ENCODE peak calls at places on chromosome 5, in eight cellular contexts. F is HepG2, T is hepatocyte, Z is neural progenitor cell, J is HCT116, B is astrocyte, P is mammary epithelial cell, L is fibroblast of lung. U is an unnamed sample.

GRCh38 chr5:882253-883185 is 10.1 kb downstream of the BRD9 start:
- DNase-seq in F (no peak), T (no peak), Z (no peak), J (no peak), B (no peak), P (no peak), L (no peak), U (no peak)

GRCh38 chr5:175658299-175659145 is 651 bp downstream of the HRH2 start:
- DNase-seq in F (no peak), T (peak; percentile 26), Z (peak; percentile 58), J (no peak), B (no peak), P (no peak), L (no peak), U (no peak)

GRCh38 chr5:126189862-126190261 is 233.3 kb upstream of the GRAMD2B start:
- DNase-seq in F (no peak), T (no peak), Z (peak; percentile 71), J (no peak), B (no peak), P (no peak), L (no peak), U (no peak)

GRCh38 chr5:90014420-90014819 is 395.1 kb downstream of the CETN3 start:
- DNase-seq in F (no peak), T (no peak), Z (no peak), J (no peak), B (no peak), P (no peak), L (no peak), U (no peak)

GRCh38 chr5:142644640-142645361 is 41.1 kb downstream of the FGF1 start:
- DNase-seq in F (no peak), T (peak; percentile 80), Z (no peak), J (peak; percentile 96), B (peak; percentile 100), P (peak; percentile 99), L (peak; percentile 97), U (peak; percentile 94)

GRCh38 chr5:24347206-24347605 is 297.6 kb downstream of the CDH10 start:
- DNase-seq in F (no peak), T (no peak), Z (no peak), J (no peak), B (no peak), P (no peak), L (no peak), U (no peak)

GRCh38 chr5:181173420-181174342 is 26.3 kb downstream of the OR2V2 start:
- DNase-seq in F (peak; percentile 39), T (peak; percentile 52), Z (peak; percentile 59), J (peak; percentile 86), B (peak; percentile 60), P (peak; percentile 95), L (no peak), U (peak; percentile 56)

GRCh38 chr5:97192580-97193421 is 9.8 kb upstream of the RIOK2 start:
- DNase-seq in F (no peak), T (no peak), Z (no peak), J (no peak), B (no peak), P (peak; percentile 84), L (no peak), U (peak; percentile 59)

GRCh38 chr5:113147088-113147487 is 170.5 kb downstream of the DCP2 start:
- DNase-seq in F (no peak), T (peak; percentile 68), Z (no peak), J (no peak), B (peak; percentile 82), P (peak; percentile 76), L (peak; percentile 86), U (no peak)

GRCh38 chr5:166907314-166907713 is 1384.1 kb upstream of the WWC1 start:
- DNase-seq in F (no peak), T (no peak), Z (no peak), J (no peak), B (peak; percentile 78), P (peak; percentile 26), L (peak; percentile 67), U (no peak)

GRCh38 chr5:345404-346195 is 24.1 kb downstream of the AHRR start:
- DNase-seq in F (no peak), T (no peak), Z (no peak), J (no peak), B (no peak), P (no peak), L (peak; percentile 36), U (peak; percentile 44)

GRCh38 chr5:139678751-139679750 is 30.9 kb downstream of the CXXC5 start:
- DNase-seq in F (no peak), T (no peak), Z (no peak), J (no peak), B (peak; percentile 67), P (no peak), L (no peak), U (no peak)

GRCh38 chr5:12704955-12705354 is 800.7 kb upstream of the CTNND2 start:
- DNase-seq in F (no peak), T (no peak), Z (no peak), J (no peak), B (no peak), P (peak; percentile 1), L (no peak), U (no peak)

GRCh38 chr5:132428811-132429440 is 59.4 kb downstream of the SLC22A5 start:
- DNase-seq in F (no peak), T (peak; percentile 66), Z (no peak), J (no peak), B (peak; percentile 88), P (peak; percentile 38), L (peak; percentile 59), U (no peak)

GRCh38 chr5:179411161-179411841 is 66.0 kb upstream of the ADAMTS2 start:
- DNase-seq in F (no peak), T (peak; percentile 2), Z (no peak), J (no peak), B (no peak), P (no peak), L (no peak), U (no peak)

GRCh38 chr5:128038641-128039040 is 44.9 kb upstream of the SLC12A2 start:
- DNase-seq in F (peak; percentile 31), T (no peak), Z (no peak), J (peak; percentile 77), B (peak; percentile 85), P (peak; percentile 51), L (peak; percentile 29), U (peak; percentile 1)

GRCh38 chr5:16567365-16567764 is 49.4 kb downstream of the RETREG1 start:
- DNase-seq in F (no peak), T (no peak), Z (no peak), J (no peak), B (no peak), P (no peak), L (no peak), U (no peak)

DNA sequence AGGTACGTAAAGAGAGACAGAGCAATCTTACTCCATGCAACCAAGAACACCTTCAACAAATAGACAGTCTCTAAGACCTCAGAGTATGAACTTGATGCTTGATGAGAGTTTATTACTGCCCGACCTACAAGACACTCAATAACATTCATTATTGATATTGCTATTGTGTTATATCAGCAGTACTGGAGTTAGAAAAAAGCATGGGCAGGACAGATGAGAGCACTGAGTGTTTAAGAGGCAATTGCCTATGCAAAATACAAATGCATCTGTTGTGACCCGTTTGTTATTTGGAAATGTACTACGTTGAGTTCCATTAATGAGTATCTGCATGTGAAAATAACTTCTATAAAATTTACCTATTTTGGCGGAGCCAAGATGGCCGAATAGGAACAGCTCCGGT is 8.1 kb upstream of the MARCOL start:
- DNase-seq in F (no peak), T (no peak), Z (no peak), J (no peak), B (no peak), P (no peak), L (no peak), U (no peak)
- H3K4me3 ChIP-seq in F (no peak overlapping the region), T (no peak overlapping the region), Z (no peak overlapping the region), J (no peak overlapping the region), B (no peak overlapping the region), P (no peak overlapping the region), L (no peak overlapping the region), U (no peak overlapping the region)

DNA sequence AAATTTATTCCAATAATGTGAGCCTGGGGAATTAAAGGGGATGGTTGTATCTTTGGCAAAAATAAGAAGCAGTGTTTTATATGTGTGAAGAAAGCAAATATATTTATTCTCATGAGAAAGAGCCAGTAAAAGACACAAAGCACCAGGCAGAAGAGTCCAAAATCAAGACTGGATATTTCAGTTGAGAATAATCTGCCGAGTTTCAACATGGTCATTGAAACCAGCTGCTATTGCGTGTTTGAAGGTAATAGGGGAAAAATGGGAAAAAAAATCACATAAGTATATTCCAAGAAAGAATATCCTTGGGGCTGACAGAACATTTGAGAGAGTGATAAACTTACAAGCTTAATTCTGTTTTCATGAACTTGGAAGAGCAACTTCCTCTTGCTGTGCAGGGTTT is 79.9 kb downstream of the ISOC1 start:
- DNase-seq in F (no peak), T (no peak), Z (no peak), J (no peak), B (no peak), P (no peak), L (no peak), U (no peak)
- TF ChIP-seq EZH2 in F (no peak), T (no peak), Z (no peak), J (no peak), B (no peak), P (no peak), L (no peak), U (no peak)

GRCh38 chr5:66829826-66830225 is 233.6 kb downstream of the MAST4 start:
- DNase-seq in F (no peak), T (no peak), Z (peak; percentile 54), J (no peak), B (peak; percentile 79), P (peak; percentile 83), L (no peak), U (peak; percentile 33)

GRCh38 chr5:66828046-66828550 is 231.9 kb downstream of the MAST4 start:
- DNase-seq in F (no peak), T (no peak), Z (peak; percentile 42), J (no peak), B (no peak), P (no peak), L (no peak), U (no peak)

GRCh38 chr5:66826696-66827095 is 230.5 kb downstream of the MAST4 start:
- DNase-seq in F (no peak), T (no peak), Z (no peak), J (no peak), B (no peak), P (no peak), L (no peak), U (no peak)

GRCh38 chr5:66828551-66829421 is 232.6 kb downstream of the MAST4 start:
- DNase-seq in F (peak; percentile 7), T (peak; percentile 83), Z (peak; percentile 85), J (no peak), B (peak; percentile 82), P (peak; percentile 89), L (peak; percentile 79), U (peak; percentile 47)

DNA sequence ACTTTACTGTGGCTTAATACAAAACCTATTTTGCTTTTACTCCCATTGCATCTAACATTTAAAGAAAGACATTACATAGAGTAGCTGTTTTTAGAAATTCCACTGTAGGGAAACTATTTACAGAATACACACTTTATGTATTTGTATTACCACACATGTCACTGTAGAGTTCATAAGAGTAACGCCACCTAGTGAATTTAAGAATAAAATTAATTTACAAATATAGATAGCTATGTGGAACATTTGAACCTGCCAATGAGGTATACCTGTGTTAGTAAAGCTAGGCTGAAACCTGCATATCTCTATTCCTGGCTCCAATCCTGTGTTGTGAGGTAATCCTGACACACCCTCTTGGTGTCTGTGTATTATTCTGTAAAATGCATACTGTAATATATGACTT is 234.4 kb downstream of the MAST4 start:
- DNase-seq in F (no peak), T (no peak), Z (no peak), J (no peak), B (no peak), P (peak; percentile 68), L (no peak), U (no peak)
- H3K27ac ChIP-seq in F (no peak overlapping the region), T (no peak overlapping the region), Z (no peak overlapping the region), J (no peak overlapping the region), B (peak overlapping the region; percentile 81), P (peak overlapping the region; percentile 90), L (no peak overlapping the region), U (no peak overlapping the region)

GRCh38 chr5:171309526-171310333 is 682 bp downstream of the TLX3 start:
- DNase-seq in F (no peak), T (no peak), Z (peak; percentile 68), J (peak; percentile 42), B (no peak), P (no peak), L (no peak), U (no peak)
- H3K4me3 ChIP-seq in F (no peak overlapping the region), T (no peak overlapping the region), Z (peak overlapping the region; percentile 33), J (peak overlapping the region; percentile 66), B (no peak overlapping the region), P (no peak overlapping the region), L (no peak overlapping the region), U (no peak overlapping the region)